ENCODE peak calls at places on chromosomes 13 and 19, in seven cellular contexts. O is sigmoid colon, P is GM12892, F is stomach, B is prostate gland, A is breast epithelium, Z is HCT116. M is an unnamed sample.

GRCh38 chr13:100773923-100774641 is 99.5 kb upstream of the TMTC4 start:
- DNase-seq in O (no peak), P (no peak), F (no peak), B (no peak), A (no peak), Z (no peak), M (no peak)

GRCh38 chr13:105735269-105735668 is 800.2 kb downstream of the EFNB2 start:
- DNase-seq in O (no peak), P (no peak), F (no peak), B (no peak), A (no peak), Z (no peak), M (no peak)

GRCh38 chr19:45076851-45077730 is 813 bp upstream of the ZNF296 start:
- DNase-seq in O (no peak), P (no peak), F (no peak), B (no peak), A (no peak), Z (no peak), M (no peak)

GRCh38 chr13:35856721-35857346 is 274.3 kb downstream of the DCLK1 start:
- DNase-seq in O (no peak), P (no peak), F (no peak), B (no peak), A (no peak), Z (no peak), M (no peak)

GRCh38 chr19:5308471-5309437 is 31.9 kb downstream of the PTPRS start:
- DNase-seq in O (peak), P (no peak), F (peak), B (peak), A (peak), Z (peak), M (no peak)

GRCh38 chr19:13428352-13428751 is 77.9 kb downstream of the CACNA1A start:
- DNase-seq in O (no peak), P (no peak), F (no peak), B (no peak), A (no peak), Z (peak), M (no peak)

GRCh38 chr13:90416519-90416918 is 931.0 kb upstream of the MIR17HG start:
- DNase-seq in O (no peak), P (no peak), F (no peak), B (no peak), A (peak), Z (no peak), M (no peak)

GRCh38 chr19:13056052-13056660 is 46.5 kb downstream of the LYL1 start:
- DNase-seq in O (peak), P (no peak), F (peak), B (peak), A (peak), Z (peak), M (no peak)

GRCh38 chr13:34334984-34335661 is 517.2 kb downstream of the RFC3 start:
- DNase-seq in O (no peak), P (no peak), F (no peak), B (peak), A (no peak), Z (no peak), M (no peak)

GRCh38 chr13:110676511-110677204 is 29.3 kb downstream of the CARS2 start:
- DNase-seq in O (no peak), P (peak), F (no peak), B (no peak), A (no peak), Z (no peak), M (peak)

GRCh38 chr19:18760440-18761383 is 30.4 kb downstream of the COMP start:
- DNase-seq in O (no peak), P (no peak), F (no peak), B (no peak), A (no peak), Z (no peak), M (no peak)

GRCh38 chr19:1251233-1251502 is 2.8 kb downstream of the MIDN start:
- DNase-seq in O (no peak), P (no peak), F (peak), B (peak), A (no peak), Z (no peak), M (no peak)

GRCh38 chr13:45149964-45150363 is 29.7 kb downstream of the GTF2F2 start:
- DNase-seq in O (no peak), P (no peak), F (no peak), B (no peak), A (no peak), Z (no peak), M (no peak)

GRCh38 chr19:48415395-48415794 is 21.9 kb downstream of the GRIN2D start:
- DNase-seq in O (peak), P (no peak), F (peak), B (peak), A (peak), Z (peak), M (no peak)

GRCh38 chr13:29255567-29255966 is 339.9 kb downstream of the SLC7A1 start:
- DNase-seq in O (no peak), P (no peak), F (no peak), B (no peak), A (no peak), Z (no peak), M (no peak)

GRCh38 chr19:3721131-3721899 is 13.1 kb downstream of the TJP3 start:
- DNase-seq in O (peak), P (peak), F (peak), B (peak), A (peak), Z (peak), M (peak)

GRCh38 chr13:83378901-83379300 is 503.4 kb downstream of the SLITRK1 start:
- DNase-seq in O (no peak), P (no peak), F (no peak), B (no peak), A (no peak), Z (no peak), M (no peak)

GRCh38 chr19:934865-935422 is 9.1 kb downstream of the ARID3A start:
- DNase-seq in O (peak), P (no peak), F (peak), B (peak), A (peak), Z (no peak), M (no peak)

GRCh38 chr19:14349426-14349825 is 31.8 kb upstream of the ADGRE5 start:
- DNase-seq in O (no peak), P (no peak), F (no peak), B (no peak), A (no peak), Z (no peak), M (no peak)

GRCh38 chr19:14277608-14278007 is 71.6 kb upstream of the ADGRL1 start:
- DNase-seq in O (no peak), P (no peak), F (no peak), B (no peak), A (no peak), Z (no peak), M (no peak)

GRCh38 chr13:67238277-67238859 is 8.2 kb upstream of the PCDH9 start:
- DNase-seq in O (no peak), P (no peak), F (no peak), B (no peak), A (no peak), Z (peak), M (no peak)

GRCh38 chr13:109729031-109729870 is 57.1 kb downstream of the IRS2 start:
- DNase-seq in O (no peak), P (no peak), F (no peak), B (no peak), A (no peak), Z (no peak), M (no peak)

GRCh38 chr13:111215081-111216047 is 100.3 kb downstream of the ARHGEF7 start:
- DNase-seq in O (no peak), P (no peak), F (no peak), B (no peak), A (no peak), Z (no peak), M (no peak)

GRCh38 chr19:28612275-28612769 is 600.6 kb downstream of the UQCRFS1 start:
- DNase-seq in O (no peak), P (no peak), F (no peak), B (no peak), A (no peak), Z (no peak), M (no peak)

GRCh38 chr19:8192227-8192820 is 16.8 kb upstream of the CERS4 start:
- DNase-seq in O (no peak), P (no peak), F (no peak), B (no peak), A (no peak), Z (no peak), M (no peak)

GRCh38 chr13:78067290-78067689 is 148.7 kb upstream of the EDNRB start:
- DNase-seq in O (no peak), P (no peak), F (no peak), B (no peak), A (no peak), Z (no peak), M (no peak)

GRCh38 chr19:38701455-38702063 is 42.7 kb downstream of the CAPN12 start:
- DNase-seq in O (no peak), P (no peak), F (no peak), B (no peak), A (no peak), Z (no peak), M (no peak)
- TF ChIP-seq POLR2AphosphoS5 in O (peak), P (no peak), F (peak), B (no peak), A (no peak), Z (no peak), M (no peak)

GRCh38 chr19:6481541-6482342 is at the start of gene DENND1C:
- DNase-seq in O (no peak), P (peak), F (peak), B (no peak), A (no peak), Z (no peak), M (no peak)
- TF ChIP-seq POLR2A in O (no peak), P (peak), F (no peak), B (no peak), A (no peak), Z (no peak), M (peak)

GRCh38 chr13:112893570-112894422 is 75.2 kb upstream of the MCF2L start:
- DNase-seq in O (no peak), P (peak), F (peak), B (no peak), A (no peak), Z (no peak), M (peak)
- TF ChIP-seq POLR2AphosphoS5 in O (no peak), P (no peak), F (peak), B (no peak), A (no peak), Z (peak), M (no peak)

GRCh38 chr13:42065414-42065813 is 17.0 kb downstream of the DGKH start:
- DNase-seq in O (no peak), P (no peak), F (no peak), B (no peak), A (no peak), Z (no peak), M (no peak)
- TF ChIP-seq POLR2A in O (no peak), P (no peak), F (no peak), B (no peak), A (no peak), Z (no peak), M (no peak)

DNA sequence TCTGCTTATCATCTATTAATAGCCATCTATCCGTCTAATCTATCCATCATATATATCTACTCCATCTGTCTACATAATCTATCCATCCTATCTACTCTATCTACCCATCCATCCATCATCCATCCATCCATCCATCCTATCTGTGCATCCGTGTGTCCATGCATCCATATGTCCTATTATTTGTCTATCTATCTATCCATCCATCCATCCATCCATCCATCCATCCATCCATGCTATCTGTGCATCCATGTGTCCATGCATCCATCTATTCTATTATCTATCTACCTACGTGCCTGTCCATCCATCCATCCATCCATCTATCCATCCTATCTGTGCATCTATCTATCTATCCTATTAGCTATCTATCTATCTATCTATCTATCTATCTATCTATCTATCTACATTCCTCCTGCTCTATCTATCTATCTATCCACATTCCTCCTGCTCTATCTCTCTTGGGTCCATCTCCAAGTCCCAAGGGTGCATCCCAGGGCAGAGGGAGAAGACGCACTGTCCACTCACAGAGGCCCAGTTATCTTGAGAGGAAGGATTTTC is 1.9 kb downstream of the CYP4F2 start:
- DNase-seq in O (no peak), P (no peak), F (no peak), B (no peak), A (no peak), Z (no peak), M (no peak)
- TF ChIP-seq POLR2AphosphoS5 in O (no peak), P (no peak), F (no peak), B (no peak), A (no peak), Z (no peak), M (no peak)

GRCh38 chr19:17579523-17580244 is 24.2 kb downstream of the COLGALT1 start:
- DNase-seq in O (no peak), P (peak), F (no peak), B (no peak), A (no peak), Z (peak), M (peak)

GRCh38 chr19:17580470-17581000 is 25.1 kb downstream of the COLGALT1 start:
- DNase-seq in O (no peak), P (no peak), F (no peak), B (no peak), A (no peak), Z (no peak), M (no peak)

GRCh38 chr19:17584132-17584531 is 28.7 kb downstream of the COLGALT1 start:
- DNase-seq in O (no peak), P (no peak), F (no peak), B (no peak), A (no peak), Z (no peak), M (no peak)

GRCh38 chr19:17582613-17583012 is 27.2 kb downstream of the COLGALT1 start:
- DNase-seq in O (no peak), P (no peak), F (no peak), B (no peak), A (no peak), Z (no peak), M (no peak)

DNA sequence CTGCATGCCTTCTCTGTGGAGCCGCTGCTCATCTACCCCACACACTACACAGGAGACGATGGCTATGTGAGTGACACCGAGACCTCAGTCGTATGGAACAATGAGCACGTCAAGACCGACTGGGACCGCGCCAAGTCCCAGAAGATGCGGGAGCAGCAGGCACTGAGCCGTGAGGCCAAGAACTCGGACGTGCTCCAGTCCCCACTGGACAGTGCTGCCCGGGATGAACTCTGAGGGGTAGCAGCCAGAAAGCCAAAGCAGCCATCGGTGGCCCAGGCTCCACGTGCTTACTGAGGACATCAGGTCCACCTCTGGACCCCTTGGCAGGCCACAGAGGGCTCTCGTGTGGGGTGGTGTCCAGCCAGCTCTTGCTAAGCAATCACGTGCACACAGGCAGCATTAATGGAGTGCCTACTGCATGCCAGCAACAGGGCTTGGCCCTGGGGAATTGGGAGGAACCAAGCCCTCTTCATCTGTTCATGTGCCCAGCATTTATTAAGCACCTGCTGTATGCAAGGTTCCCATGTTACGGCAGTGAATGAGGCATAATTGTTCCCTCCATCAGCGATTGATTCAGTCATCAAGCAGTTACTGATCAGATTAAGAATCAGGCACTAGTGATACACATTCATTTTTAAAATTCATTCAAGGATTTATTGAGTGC is 25.9 kb downstream of the COLGALT1 start:
- DNase-seq in O (no peak), P (no peak), F (no peak), B (no peak), A (no peak), Z (no peak), M (no peak)
- TF ChIP-seq POLR2A in O (no peak), P (no peak), F (no peak), B (no peak), A (no peak), Z (no peak), M (no peak)

GRCh38 chr13:59061621-59062020 is 1102.1 kb downstream of the DIAPH3 start:
- DNase-seq in O (no peak), P (no peak), F (no peak), B (no peak), A (no peak), Z (no peak), M (no peak)
- TF ChIP-seq POLR2AphosphoS5 in O (no peak), P (no peak), F (no peak), B (no peak), A (no peak), Z (no peak), M (no peak)

GRCh38 chr19:55088021-55088451 is 12.4 kb downstream of the EPS8L1 start:
- DNase-seq in O (no peak), P (no peak), F (no peak), B (no peak), A (no peak), Z (no peak), M (no peak)

GRCh38 chr19:55088543-55089265 is 13.0 kb downstream of the EPS8L1 start:
- DNase-seq in O (peak), P (peak), F (peak), B (peak), A (no peak), Z (no peak), M (peak)

GRCh38 chr19:55085923-55086715 is 10.4 kb downstream of the EPS8L1 start:
- DNase-seq in O (no peak), P (no peak), F (no peak), B (no peak), A (no peak), Z (no peak), M (no peak)

GRCh38 chr19:55087542-55087935 is 11.9 kb downstream of the EPS8L1 start:
- DNase-seq in O (no peak), P (no peak), F (no peak), B (no peak), A (no peak), Z (no peak), M (no peak)

DNA sequence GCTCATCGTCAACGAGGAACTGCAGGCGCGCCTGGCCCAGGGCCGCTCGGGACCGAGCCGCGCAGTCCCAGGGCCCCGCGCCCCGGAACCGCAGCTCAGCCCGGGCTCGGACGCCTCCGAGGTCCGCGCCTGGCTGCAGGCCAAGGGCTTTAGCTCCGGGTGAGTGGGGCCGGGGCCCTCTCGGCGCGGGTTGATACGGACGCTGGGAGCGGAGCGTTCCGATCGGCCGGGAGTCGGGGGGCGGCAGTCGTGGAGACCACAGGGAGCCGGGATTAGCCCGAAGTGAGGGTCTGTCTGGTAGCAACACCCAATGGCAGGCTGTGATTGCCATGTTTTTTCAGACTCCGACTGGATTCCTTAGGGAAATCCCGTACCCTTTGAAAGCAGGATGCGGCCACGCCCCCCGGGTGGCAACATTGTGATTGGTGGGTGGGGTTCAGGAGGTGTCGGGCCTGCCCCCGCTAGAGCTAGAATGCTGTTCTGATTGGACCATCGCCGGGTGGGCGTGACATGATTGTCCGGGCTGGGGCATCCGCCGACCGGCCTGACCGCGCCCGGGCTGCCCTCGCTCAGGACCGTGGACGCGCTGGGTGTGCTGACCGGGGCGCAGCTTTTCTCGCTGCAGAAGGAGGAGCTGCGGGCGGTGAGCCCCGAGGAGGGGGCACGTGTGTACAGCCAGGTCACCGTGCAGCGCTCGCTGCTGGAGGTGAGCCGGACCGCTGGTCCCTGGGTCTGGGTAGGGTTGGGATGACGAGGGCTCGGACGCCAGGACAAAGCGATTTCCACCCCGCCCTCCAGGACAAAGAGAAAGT is 11.3 kb downstream of the EPS8L1 start:
- DNase-seq in O (peak), P (peak), F (peak), B (peak), A (peak), Z (no peak), M (peak)
- TF ChIP-seq POLR2A in O (no peak), P (no peak), F (no peak), B (peak), A (no peak), Z (no peak), M (no peak)

GRCh38 chr13:52784591-52785340 is 45.1 kb upstream of the CNMD start:
- DNase-seq in O (no peak), P (no peak), F (no peak), B (no peak), A (no peak), Z (no peak), M (no peak)
- TF ChIP-seq POLR2AphosphoS5 in O (no peak), P (no peak), F (no peak), B (no peak), A (no peak), Z (no peak), M (no peak)